ENCODE peak calls at places on chromosomes 12 and 14, in nine cellular contexts. Q is tibial nerve, S is Peyer's patch, G is ovary, C is H9, W is right lobe of liver, K is cardiac muscle cell, Y is heart left ventricle, L is A549. X is an unnamed sample. For H3K4me1, the result is how much of the 10 kb centered on the place peaks cover.

GRCh38 chr12:89733579-89734201 is 25.1 kb upstream of the ATP2B1 start:
- DNase-seq in L (no peak), K (no peak), W (no peak), Q (no peak), G (no peak), C (no peak), S (no peak), Y (no peak), X (no peak)

GRCh38 chr12:5506821-5507231 is 74.9 kb downstream of the NTF3 start:
- DNase-seq in L (no peak), C (no peak), Y (peak), G (peak), S (no peak), Q (no peak), K (no peak), W (no peak), X (peak)

GRCh38 chr12:100995201-100995600 is 200.6 kb downstream of the ANO4 start:
- DNase-seq in K (no peak), Q (no peak), S (no peak), C (no peak), Y (no peak), L (no peak), W (no peak), G (no peak), X (no peak)

GRCh38 chr12:83710851-83711250 is 1024.1 kb downstream of the TMTC2 start:
- DNase-seq in S (no peak), Q (no peak), Y (no peak), K (no peak), W (no peak), G (no peak), C (no peak), L (no peak), X (no peak)

GRCh38 chr12:1888923-1889322 is 29.5 kb downstream of the CACNA2D4 start:
- DNase-seq in C (no peak), K (no peak), L (no peak), W (no peak), S (no peak), Q (no peak), Y (no peak), G (no peak), X (no peak)

GRCh38 chr14:99360774-99361595 is 89.0 kb upstream of the BCL11B start:
- DNase-seq in S (no peak), Y (no peak), K (no peak), Q (no peak), W (no peak), G (no peak), L (peak), C (no peak), X (no peak)

GRCh38 chr14:38042356-38042755 is 165.3 kb upstream of the SSTR1 start:
- DNase-seq in W (no peak), K (no peak), G (no peak), Q (no peak), L (peak), Y (no peak), C (no peak), S (no peak), X (no peak)

GRCh38 chr12:53049582-53050318 is at the start of gene TNS2:
- DNase-seq in Q (peak), S (peak), Y (peak), G (peak), L (peak), C (peak), W (peak), K (peak), X (peak)

GRCh38 chr12:54007538-54008259 is 1.1 kb upstream of the HOXC8 start:
- DNase-seq in S (no peak), C (no peak), Y (no peak), L (no peak), K (no peak), G (no peak), W (no peak), Q (no peak), X (no peak)

GRCh38 chr12:84077692-84078091 is 834.9 kb downstream of the SLC6A15 start:
- DNase-seq in G (no peak), Y (no peak), S (no peak), L (no peak), W (no peak), K (no peak), Q (no peak), C (no peak), X (no peak)

GRCh38 chr12:15435597-15435996 is 113.3 kb downstream of the PTPRO start:
- DNase-seq in C (no peak), S (no peak), L (no peak), K (peak), W (no peak), Q (no peak), Y (no peak), G (no peak), X (no peak)

GRCh38 chr12:124680863-124681778 is 113.7 kb upstream of the NCOR2 start:
- DNase-seq in G (no peak), W (peak), K (no peak), C (peak), S (no peak), Q (peak), Y (no peak), L (peak), X (peak)

GRCh38 chr12:124428136-124428791 is 133.4 kb downstream of the RFLNA start:
- DNase-seq in C (no peak), G (peak), Q (no peak), Y (no peak), S (peak), L (no peak), W (no peak), K (no peak), X (peak)

GRCh38 chr14:92039073-92039719 is 663 bp downstream of the TRIP11 start:
- DNase-seq in Y (no peak), C (peak), K (peak), Q (no peak), S (no peak), G (no peak), W (peak), L (peak), X (no peak)

GRCh38 chr14:61102549-61103466 is 121.8 kb downstream of the SLC38A6 start:
- DNase-seq in K (peak), Q (no peak), W (peak), G (no peak), C (no peak), Y (no peak), L (peak), S (no peak), X (no peak)

GRCh38 chr12:111271674-111272418 is 97.0 kb downstream of the PHETA1 start:
- DNase-seq in W (no peak), G (no peak), S (no peak), K (no peak), C (no peak), Q (no peak), L (no peak), Y (no peak), X (no peak)

GRCh38 chr14:77305696-77306095 is 15.0 kb downstream of the POMT2 start:
- DNase-seq in G (no peak), Y (no peak), K (no peak), C (no peak), W (no peak), S (no peak), L (no peak), Q (no peak), X (no peak)

GRCh38 chr14:78029471-78030372 is 140.5 kb upstream of the NRXN3 start:
- DNase-seq in Y (no peak), L (no peak), G (no peak), Q (no peak), K (no peak), S (no peak), W (no peak), C (peak), X (no peak)

GRCh38 chr14:31038521-31039166 is 12.5 kb upstream of the STRN3 start:
- DNase-seq in Y (no peak), K (no peak), S (no peak), G (no peak), C (no peak), W (no peak), Q (no peak), L (no peak), X (no peak)

GRCh38 chr14:68979722-68980552 is 835 bp upstream of the ACTN1 start:
- DNase-seq in W (peak), L (peak), S (peak), Q (peak), Y (peak), C (peak), K (peak), G (peak), X (peak)

GRCh38 chr12:126602611-126603010 is 1537.4 kb downstream of the AACS start:
- DNase-seq in C (no peak), K (peak), Y (no peak), S (no peak), W (no peak), Q (no peak), L (no peak), G (no peak), X (no peak)

GRCh38 chr14:79510659-79511058 is 700.6 kb downstream of the DIO2 start:
- DNase-seq in K (no peak), W (no peak), Q (no peak), L (peak), Y (no peak), S (no peak), G (no peak), C (no peak), X (no peak)

GRCh38 chr12:752673-753400 is 458 bp downstream of the WNK1 start:
- DNase-seq in Y (peak), C (peak), G (peak), L (peak), K (peak), Q (peak), W (peak), S (peak), X (peak)

GRCh38 chr12:66633676-66634075 is 45.2 kb downstream of the GRIP1 start:
- DNase-seq in K (no peak), Y (no peak), L (peak), C (no peak), Q (no peak), G (no peak), W (no peak), S (no peak), X (no peak)

GRCh38 chr14:24285351-24285750 is 14.0 kb upstream of the RABGGTA start:
- DNase-seq in Y (no peak), G (no peak), L (no peak), K (no peak), Q (no peak), C (no peak), W (no peak), S (no peak), X (no peak)

GRCh38 chr14:96201157-96201556 is 3.5 kb upstream of the BDKRB2 start:
- DNase-seq in G (no peak), Q (no peak), C (no peak), Y (no peak), S (no peak), L (no peak), W (no peak), K (no peak), X (no peak)

GRCh38 chr14:72888636-72889201 is 5.2 kb downstream of the DPF3 start:
- DNase-seq in Q (no peak), W (no peak), L (no peak), G (no peak), S (no peak), Y (no peak), K (no peak), C (no peak), X (no peak)

GRCh38 chr12:39144613-39145061 is 239.2 kb upstream of the CPNE8 start:
- DNase-seq in G (no peak), Q (no peak), C (peak), K (no peak), W (no peak), L (no peak), Y (no peak), S (no peak), X (no peak)

GRCh38 chr12:39145175-39145999 is 240.0 kb upstream of the CPNE8 start:
- DNase-seq in K (peak), W (no peak), C (peak), Q (peak), L (peak), G (peak), S (peak), Y (peak), X (peak)
- TF ChIP-seq CTCF in K (peak), W (peak), C (peak), Q (peak), L (peak), G (no peak), S (peak), Y (peak), X (peak)

DNA sequence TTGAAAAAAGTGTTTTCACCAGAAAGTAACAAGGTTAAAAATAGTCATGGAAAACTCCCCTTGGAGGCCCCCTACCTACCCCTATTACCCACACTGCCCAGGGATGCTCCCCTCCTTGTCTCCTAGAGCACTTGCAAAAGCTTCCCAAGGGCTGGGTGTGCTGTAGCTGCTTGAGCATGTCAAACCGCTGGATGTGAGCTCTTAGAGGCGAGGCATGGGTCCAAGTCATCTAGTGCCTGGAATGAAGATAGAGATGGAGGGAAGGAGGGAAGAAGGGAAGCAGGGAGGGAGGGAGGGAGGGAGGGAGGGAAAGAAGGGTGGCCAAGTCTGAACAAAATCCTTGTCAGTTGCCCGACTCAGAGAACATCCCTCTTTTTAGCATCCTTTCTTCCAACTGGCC is 43.1 kb downstream of the LTBP2 start:
- DNase-seq in C (no peak), Y (no peak), W (no peak), L (no peak), G (peak), Q (no peak), S (no peak), K (no peak), X (no peak)
- H3K4me1 ChIP-seq in C (under half), Y (half or more), W (under half), L (half or more), G (under half), Q (half or more), S (under half), K (under half), X (under half)

DNA sequence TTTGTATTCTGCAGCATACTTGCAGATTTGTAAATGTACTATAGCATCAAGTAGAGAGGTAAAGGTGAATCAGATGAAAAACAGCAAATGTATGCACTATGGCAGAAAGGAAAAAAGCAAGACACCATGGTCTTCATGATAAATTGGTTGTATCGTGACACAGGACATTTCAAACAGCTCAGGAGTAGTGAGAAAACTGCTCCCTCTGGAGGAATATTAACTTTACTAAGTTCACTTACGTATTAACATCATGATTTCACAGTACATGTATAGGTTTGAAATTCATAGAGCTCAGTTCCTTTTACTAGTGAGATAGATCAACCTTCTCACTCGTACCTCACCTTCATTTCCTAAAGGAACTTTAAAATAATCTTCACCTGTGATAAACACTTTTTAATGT is 6.5 kb downstream of the MBIP start:
- DNase-seq in Q (no peak), S (no peak), C (no peak), K (no peak), W (no peak), G (no peak), Y (no peak), L (peak), X (no peak)
- TF ChIP-seq CTCF in Q (no peak), S (no peak), C (no peak), K (no peak), W (no peak), G (no peak), Y (no peak), L (peak), X (no peak)

DNA sequence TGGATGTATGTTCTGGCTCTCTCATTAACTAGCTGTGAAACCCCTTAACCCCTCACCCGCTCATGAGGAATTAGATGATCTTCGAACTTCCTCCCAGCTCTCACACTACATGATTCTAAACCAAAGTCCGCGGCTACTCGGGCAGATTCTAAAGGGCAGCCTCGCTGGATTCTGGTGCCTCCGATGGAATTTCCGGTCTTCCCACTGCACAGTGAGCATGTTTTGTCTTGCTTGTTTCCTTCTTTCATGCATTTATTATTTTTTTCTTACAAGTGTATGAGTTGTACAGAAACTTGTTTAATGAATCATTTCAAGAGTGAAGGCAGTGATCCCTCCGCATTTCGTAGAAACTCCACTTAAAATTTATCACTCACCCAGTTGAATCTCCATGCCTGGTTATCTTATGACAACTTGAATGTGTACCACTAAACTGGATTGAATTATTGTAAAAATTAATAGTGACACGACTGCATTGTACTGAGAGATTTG is 4.5 kb upstream of the HCAR3 start:
- DNase-seq in W (no peak), G (no peak), C (no peak), Y (no peak), S (peak), Q (no peak), L (no peak), K (no peak), X (no peak)
- H3K4me1 ChIP-seq in W (under half), G (under half), C (under half), Y (under half), S (under half), Q (under half), L (under half), K (under half), X (under half)

GRCh38 chr12:16453319-16453718 is 105.9 kb downstream of the MGST1 start:
- DNase-seq in W (no peak), Q (no peak), S (no peak), L (no peak), K (no peak), G (no peak), Y (no peak), C (no peak), X (no peak)

GRCh38 chr12:16454481-16454880 is 107.0 kb downstream of the MGST1 start:
- DNase-seq in W (no peak), Y (no peak), K (no peak), Q (no peak), L (no peak), S (no peak), C (no peak), G (no peak), X (no peak)

DNA sequence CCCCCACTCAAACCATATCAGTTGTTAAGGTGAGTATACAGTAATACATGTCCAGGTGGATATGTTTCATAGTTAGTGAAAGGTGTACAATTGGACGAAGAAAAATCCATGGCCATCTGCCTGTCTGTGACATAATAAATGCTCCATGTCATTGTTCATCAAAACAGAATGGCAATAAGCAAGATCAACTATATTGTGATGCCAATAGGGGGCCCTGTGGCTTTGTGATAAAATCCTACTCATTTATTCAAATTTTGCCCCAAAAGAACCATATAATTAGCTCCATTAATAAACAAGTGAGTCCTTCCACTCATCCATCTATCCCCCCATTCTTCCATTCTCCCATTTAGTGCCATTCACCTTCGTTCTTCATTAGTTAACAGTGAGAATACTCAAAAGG is 102.0 kb downstream of the MGST1 start:
- DNase-seq in G (no peak), W (no peak), Q (no peak), Y (no peak), C (no peak), K (no peak), S (no peak), L (no peak), X (no peak)
- TF ChIP-seq CTCF in G (no peak), W (no peak), Q (no peak), Y (no peak), C (no peak), K (peak), S (no peak), L (no peak), X (no peak)

GRCh38 chr12:28177862-28178261 is 12.4 kb upstream of the CCDC91 start:
- DNase-seq in W (no peak), L (no peak), Y (no peak), G (no peak), S (no peak), K (no peak), C (no peak), Q (no peak), X (no peak)
- H3K4me1 ChIP-seq in W (under half), L (under half), Y (under half), G (under half), S (under half), K (under half), C (under half), Q (under half), X (under half)